ENCODE peak calls at places on chromosomes 16 and 17, in six cellular contexts. One of them, this sample, is unnamed.

GRCh38 chr17:80888276-80889160 is 103.1 kb upstream of the CHMP6 start:
- DNase-seq in H9: no peak
- DNase-seq in H1: no peak
- DNase-seq in mesenchymal stem cell: no peak
- DNase-seq in IMR-90: no peak
- DNase-seq in trophoblast cell: no peak
- DNase-seq in this sample: no peak

GRCh38 chr17:50114849-50115357 is 15.1 kb downstream of the SAMD14 start:
- DNase-seq in H9: peak
- DNase-seq in H1: no peak
- DNase-seq in mesenchymal stem cell: peak
- DNase-seq in IMR-90: peak
- DNase-seq in trophoblast cell: no peak
- DNase-seq in this sample: no peak

GRCh38 chr17:81342062-81342699 is 47.1 kb upstream of the SLC38A10 start:
- DNase-seq in H9: no peak
- DNase-seq in H1: no peak
- DNase-seq in mesenchymal stem cell: peak
- DNase-seq in IMR-90: no peak
- DNase-seq in trophoblast cell: no peak
- DNase-seq in this sample: no peak

GRCh38 chr17:83200231-83200699 is 120.9 kb downstream of the METRNL start:
- DNase-seq in H9: no peak
- DNase-seq in H1: no peak
- DNase-seq in mesenchymal stem cell: no peak
- DNase-seq in IMR-90: peak
- DNase-seq in trophoblast cell: peak
- DNase-seq in this sample: no peak

GRCh38 chr16:12570046-12570618 is 233.6 kb downstream of the CPPED1 start:
- DNase-seq in H9: no peak
- DNase-seq in H1: no peak
- DNase-seq in mesenchymal stem cell: no peak
- DNase-seq in IMR-90: no peak
- DNase-seq in trophoblast cell: no peak
- DNase-seq in this sample: no peak

GRCh38 chr16:78184554-78185183 is 85.2 kb downstream of the WWOX start:
- DNase-seq in H9: no peak
- DNase-seq in H1: no peak
- DNase-seq in mesenchymal stem cell: peak
- DNase-seq in IMR-90: peak
- DNase-seq in trophoblast cell: no peak
- DNase-seq in this sample: no peak

GRCh38 chr16:55444754-55445485 is 34.1 kb upstream of the MMP2 start:
- DNase-seq in H9: no peak
- DNase-seq in H1: no peak
- DNase-seq in mesenchymal stem cell: no peak
- DNase-seq in IMR-90: no peak
- DNase-seq in trophoblast cell: peak
- DNase-seq in this sample: no peak

GRCh38 chr16:47156816-47157215 is 13.1 kb upstream of the NETO2 start:
- DNase-seq in H9: no peak
- DNase-seq in H1: no peak
- DNase-seq in mesenchymal stem cell: no peak
- DNase-seq in IMR-90: no peak
- DNase-seq in trophoblast cell: no peak
- DNase-seq in this sample: no peak

GRCh38 chr16:23496826-23497542 is 13.3 kb downstream of the GGA2 start:
- DNase-seq in H9: no peak
- DNase-seq in H1: no peak
- DNase-seq in mesenchymal stem cell: peak
- DNase-seq in IMR-90: peak
- DNase-seq in trophoblast cell: peak
- DNase-seq in this sample: no peak

GRCh38 chr16:85931596-85932402 is 32.8 kb downstream of the IRF8 start:
- DNase-seq in H9: no peak
- DNase-seq in H1: no peak
- DNase-seq in mesenchymal stem cell: no peak
- DNase-seq in IMR-90: no peak
- DNase-seq in trophoblast cell: no peak
- DNase-seq in this sample: no peak

GRCh38 chr17:2694381-2695242 is 17.0 kb downstream of the CLUH start:
- DNase-seq in H9: no peak
- DNase-seq in H1: no peak
- DNase-seq in mesenchymal stem cell: no peak
- DNase-seq in IMR-90: no peak
- DNase-seq in trophoblast cell: no peak
- DNase-seq in this sample: no peak

GRCh38 chr16:25493136-25493811 is 198.5 kb upstream of the HS3ST4 start:
- DNase-seq in H9: no peak
- DNase-seq in H1: no peak
- DNase-seq in mesenchymal stem cell: no peak
- DNase-seq in IMR-90: no peak
- DNase-seq in trophoblast cell: no peak
- DNase-seq in this sample: no peak

GRCh38 chr16:53773150-53773846 is 69.3 kb downstream of the FTO start:
- DNase-seq in H9: no peak
- DNase-seq in H1: no peak
- DNase-seq in mesenchymal stem cell: peak
- DNase-seq in IMR-90: peak
- DNase-seq in trophoblast cell: peak
- DNase-seq in this sample: peak

GRCh38 chr17:51119415-51120356 is 982 bp downstream of the SPAG9 start:
- DNase-seq in H9: peak
- DNase-seq in H1: no peak
- DNase-seq in mesenchymal stem cell: peak
- DNase-seq in IMR-90: peak
- DNase-seq in trophoblast cell: no peak
- DNase-seq in this sample: peak

GRCh38 chr17:78114831-78115723 is 13.5 kb downstream of the TMC6 start:
- DNase-seq in H9: no peak
- DNase-seq in H1: no peak
- DNase-seq in mesenchymal stem cell: no peak
- DNase-seq in IMR-90: no peak
- DNase-seq in trophoblast cell: no peak
- DNase-seq in this sample: no peak
- H4K91ac ChIP-seq in H9: no peak
- H4K91ac ChIP-seq in H1: no peak
- H4K91ac ChIP-seq in mesenchymal stem cell: no peak
- H4K91ac ChIP-seq in IMR-90: no peak
- H4K91ac ChIP-seq in trophoblast cell: no peak
- H4K91ac ChIP-seq in this sample: no peak

GRCh38 chr17:73635101-73635767 is 9.0 kb downstream of the SDK2 start:
- DNase-seq in H9: no peak
- DNase-seq in H1: no peak
- DNase-seq in mesenchymal stem cell: no peak
- DNase-seq in IMR-90: no peak
- DNase-seq in trophoblast cell: no peak
- DNase-seq in this sample: no peak
- H3K14ac ChIP-seq in H9: no peak
- H3K14ac ChIP-seq in H1: no peak
- H3K14ac ChIP-seq in mesenchymal stem cell: no peak
- H3K14ac ChIP-seq in IMR-90: no peak
- H3K14ac ChIP-seq in trophoblast cell: no peak
- H3K14ac ChIP-seq in this sample: no peak

DNA sequence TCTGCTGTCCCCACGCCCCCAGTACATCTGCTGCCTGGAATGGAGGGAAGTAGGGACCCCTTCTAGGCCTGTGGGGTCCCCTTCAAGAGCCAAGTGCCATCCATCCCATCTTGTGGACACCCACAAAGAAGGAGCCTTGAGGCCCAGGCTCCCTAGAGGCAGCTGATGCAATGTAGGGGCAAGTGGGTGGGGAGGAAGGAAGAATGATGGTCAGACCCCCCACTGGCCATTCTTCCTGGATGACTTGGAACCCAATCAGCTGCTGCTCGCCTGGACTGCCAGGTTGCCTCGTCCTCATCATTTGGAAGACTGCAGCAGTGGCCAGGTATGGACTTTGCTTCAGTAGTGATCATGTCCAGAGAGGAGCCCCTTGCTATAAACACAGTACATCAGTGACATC is 48.9 kb downstream of the SMPD3 start:
- DNase-seq in H9: no peak
- DNase-seq in H1: no peak
- DNase-seq in mesenchymal stem cell: no peak
- DNase-seq in IMR-90: peak
- DNase-seq in trophoblast cell: no peak
- DNase-seq in this sample: no peak
- H3K27ac ChIP-seq in H9: no peak
- H3K27ac ChIP-seq in H1: no peak
- H3K27ac ChIP-seq in mesenchymal stem cell: no peak
- H3K27ac ChIP-seq in IMR-90: no peak
- H3K27ac ChIP-seq in trophoblast cell: no peak
- H3K27ac ChIP-seq in this sample: no peak

DNA sequence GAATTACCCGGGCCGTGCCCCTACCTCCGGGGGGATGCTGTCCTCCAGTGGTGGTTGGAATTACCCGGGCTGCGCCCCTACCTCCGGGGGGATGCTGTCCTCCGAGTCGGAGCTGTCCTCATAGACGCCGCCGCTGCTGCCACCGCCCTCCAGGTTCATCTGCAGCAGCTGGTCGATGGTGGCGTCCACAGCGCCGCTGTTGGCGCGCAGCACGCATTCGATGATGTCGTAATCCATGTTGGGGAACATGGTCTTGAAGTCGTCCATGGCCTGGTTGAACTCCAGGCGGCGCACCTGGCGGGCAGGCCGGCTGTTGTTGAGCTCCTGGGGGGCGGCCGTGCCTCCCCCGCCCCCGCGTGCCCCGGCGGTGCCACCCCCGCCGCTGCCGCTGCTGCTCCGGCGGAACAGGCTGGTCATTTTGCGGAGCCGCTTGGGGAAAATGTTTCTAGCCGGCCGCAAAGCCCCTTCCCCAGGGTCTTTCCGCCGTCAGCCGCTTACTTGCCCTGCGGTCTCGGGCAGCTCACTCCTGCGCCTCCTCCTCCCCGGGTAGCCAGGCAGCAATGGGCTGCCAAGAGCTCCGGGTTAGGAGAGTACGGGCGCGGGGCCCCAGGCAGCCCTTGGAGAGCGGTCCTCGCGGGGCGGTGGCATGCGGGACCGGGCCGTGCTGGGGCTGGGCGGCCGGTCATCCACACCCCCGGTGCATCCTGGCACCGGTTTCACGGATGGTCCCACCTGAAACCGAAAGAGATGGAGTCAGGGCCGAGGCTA is 35.5 kb upstream of the MRPS23 start:
- DNase-seq in H9: no peak
- DNase-seq in H1: no peak
- DNase-seq in mesenchymal stem cell: no peak
- DNase-seq in IMR-90: no peak
- DNase-seq in trophoblast cell: no peak
- DNase-seq in this sample: no peak
- H4K91ac ChIP-seq in H9: no peak
- H4K91ac ChIP-seq in H1: no peak
- H4K91ac ChIP-seq in mesenchymal stem cell: peak
- H4K91ac ChIP-seq in IMR-90: no peak
- H4K91ac ChIP-seq in trophoblast cell: no peak
- H4K91ac ChIP-seq in this sample: no peak

DNA sequence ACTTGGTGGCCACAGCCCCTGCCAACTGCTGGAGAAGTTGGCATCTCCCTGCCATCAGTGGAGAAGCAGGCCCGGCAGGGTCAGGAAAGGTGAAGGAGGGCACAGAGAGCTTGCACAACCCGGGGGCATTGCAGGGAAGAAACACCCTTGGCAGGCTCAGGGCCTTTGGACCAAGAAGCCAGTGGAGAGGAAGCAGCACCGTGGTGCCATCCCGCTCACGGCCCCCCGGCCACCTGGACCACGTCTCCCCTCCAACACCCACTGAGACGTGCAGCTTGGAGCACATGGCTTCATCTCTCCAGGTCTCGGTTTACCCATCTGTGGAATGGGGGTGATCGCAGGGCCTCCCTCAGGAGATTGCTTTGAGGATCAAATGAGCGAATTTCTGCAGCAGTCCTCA is 158.1 kb downstream of the RBFOX3 start:
- DNase-seq in H9: no peak
- DNase-seq in H1: no peak
- DNase-seq in mesenchymal stem cell: no peak
- DNase-seq in IMR-90: no peak
- DNase-seq in trophoblast cell: no peak
- DNase-seq in this sample: no peak
- H3K14ac ChIP-seq in H9: no peak
- H3K14ac ChIP-seq in H1: no peak
- H3K14ac ChIP-seq in mesenchymal stem cell: no peak
- H3K14ac ChIP-seq in IMR-90: no peak
- H3K14ac ChIP-seq in trophoblast cell: no peak
- H3K14ac ChIP-seq in this sample: peak

GRCh38 chr16:1941162-1941923 is 1.7 kb downstream of the MSRB1 start:
- DNase-seq in H9: peak
- DNase-seq in H1: no peak
- DNase-seq in mesenchymal stem cell: no peak
- DNase-seq in IMR-90: no peak
- DNase-seq in trophoblast cell: peak
- DNase-seq in this sample: no peak
- H3K27ac ChIP-seq in H9: no peak
- H3K27ac ChIP-seq in H1: no peak
- H3K27ac ChIP-seq in mesenchymal stem cell: peak
- H3K27ac ChIP-seq in IMR-90: no peak
- H3K27ac ChIP-seq in trophoblast cell: peak
- H3K27ac ChIP-seq in this sample: no peak

GRCh38 chr17:38825762-38826247 is 684 bp upstream of the CWC25 start:
- DNase-seq in H9: no peak
- DNase-seq in H1: no peak
- DNase-seq in mesenchymal stem cell: no peak
- DNase-seq in IMR-90: no peak
- DNase-seq in trophoblast cell: no peak
- DNase-seq in this sample: no peak
- H4K91ac ChIP-seq in H9: peak
- H4K91ac ChIP-seq in H1: peak
- H4K91ac ChIP-seq in mesenchymal stem cell: no peak
- H4K91ac ChIP-seq in IMR-90: peak
- H4K91ac ChIP-seq in trophoblast cell: peak
- H4K91ac ChIP-seq in this sample: peak

DNA sequence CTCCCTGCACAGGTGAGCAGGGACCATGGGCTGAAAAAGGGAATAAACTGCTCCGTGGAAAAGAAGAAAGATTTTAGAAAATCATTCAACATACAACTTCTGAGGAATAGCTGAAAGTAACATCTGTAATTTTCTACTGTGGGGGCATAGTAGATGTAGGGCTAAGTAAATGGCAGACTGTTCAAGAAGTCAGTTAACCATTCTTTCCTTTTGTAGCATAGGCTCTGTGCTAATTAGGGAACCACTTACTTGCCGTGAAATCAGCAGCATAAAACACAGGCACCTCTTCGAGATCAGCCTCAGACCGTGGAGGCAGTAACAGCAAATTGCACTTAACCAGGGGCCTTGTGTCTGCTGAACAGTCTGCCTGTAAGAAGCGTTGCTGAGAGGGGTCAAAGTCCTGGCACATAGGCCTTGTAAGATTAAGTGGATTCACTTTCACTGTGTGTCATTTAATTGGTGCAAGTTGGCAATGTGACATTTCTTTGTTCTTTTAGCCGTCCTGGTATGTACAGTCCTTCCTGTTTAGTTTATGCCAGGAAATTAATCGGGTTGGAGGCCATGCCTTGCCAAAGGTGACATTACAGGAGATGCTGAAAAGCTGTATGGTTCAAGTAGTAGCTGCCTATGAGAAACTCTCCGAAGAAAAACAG is 10.4 kb downstream of the COG1 start:
- DNase-seq in H9: no peak
- DNase-seq in H1: no peak
- DNase-seq in mesenchymal stem cell: no peak
- DNase-seq in IMR-90: no peak
- DNase-seq in trophoblast cell: no peak
- DNase-seq in this sample: no peak
- H3K14ac ChIP-seq in H9: no peak
- H3K14ac ChIP-seq in H1: no peak
- H3K14ac ChIP-seq in mesenchymal stem cell: no peak
- H3K14ac ChIP-seq in IMR-90: no peak
- H3K14ac ChIP-seq in trophoblast cell: no peak
- H3K14ac ChIP-seq in this sample: no peak